ENCODE peak calls at places on chromosomes 2 and 18, in ten cellular contexts. C is pancreas, E is Panc1, Z is heart right ventricle, L is thoracic aorta, J is fibroblast of lung, P is colonic mucosa, D is uterus, I is lung, A is Peyer's patch. U is an unnamed sample. For H3K27me3, the result is how much of the 10 kb centered on the place peaks cover.

GRCh38 chr18:63344263-63344662 is 22.7 kb downstream of the KDSR start:
- DNase-seq in C (no peak), I (no peak), Z (no peak), A (no peak), D (no peak), L (no peak), P (no peak), J (no peak), E (no peak), U (no peak)

GRCh38 chr2:156580501-156580900 is 144.3 kb downstream of the GPD2 start:
- DNase-seq in C (no peak), D (no peak), Z (no peak), L (no peak), J (no peak), P (no peak), A (no peak), E (no peak), I (no peak), U (no peak)

GRCh38 chr2:236375973-236376476 is 111.8 kb upstream of the ASB18 start:
- DNase-seq in P (no peak), C (no peak), D (no peak), J (no peak), Z (no peak), A (no peak), L (no peak), E (no peak), I (no peak), U (no peak)

GRCh38 chr18:8052237-8052701 is 485.2 kb downstream of the PTPRM start:
- DNase-seq in L (no peak), C (no peak), P (no peak), E (no peak), Z (no peak), I (no peak), J (peak), A (no peak), D (no peak), U (no peak)

GRCh38 chr18:44834867-44835469 is 154.3 kb downstream of the SETBP1 start:
- DNase-seq in I (no peak), J (no peak), A (no peak), P (no peak), E (no peak), D (no peak), Z (no peak), L (no peak), C (no peak), U (no peak)

GRCh38 chr2:3254438-3254941 is 123.1 kb downstream of the EIPR1 start:
- DNase-seq in I (no peak), D (no peak), P (no peak), C (no peak), E (no peak), A (no peak), J (no peak), L (no peak), Z (no peak), U (no peak)

GRCh38 chr2:231221761-231222160 is 23.3 kb downstream of the ARMC9 start:
- DNase-seq in L (no peak), E (no peak), J (no peak), Z (no peak), I (no peak), C (no peak), A (no peak), P (no peak), D (no peak), U (no peak)

GRCh38 chr2:62197609-62198236 is 1.8 kb downstream of the B3GNT2 start:
- DNase-seq in L (no peak), E (no peak), D (peak), C (peak), J (no peak), I (peak), A (peak), Z (peak), P (peak), U (no peak)

GRCh38 chr2:172261292-172261691 is 158.6 kb upstream of the DLX2 start:
- DNase-seq in A (no peak), E (no peak), C (no peak), P (no peak), L (no peak), J (peak), D (no peak), Z (no peak), I (no peak), U (no peak)

GRCh38 chr2:12397861-12398260 is 318.9 kb upstream of the TRIB2 start:
- DNase-seq in A (no peak), P (no peak), L (no peak), C (no peak), Z (peak), I (no peak), D (no peak), E (no peak), J (no peak), U (no peak)

DNA sequence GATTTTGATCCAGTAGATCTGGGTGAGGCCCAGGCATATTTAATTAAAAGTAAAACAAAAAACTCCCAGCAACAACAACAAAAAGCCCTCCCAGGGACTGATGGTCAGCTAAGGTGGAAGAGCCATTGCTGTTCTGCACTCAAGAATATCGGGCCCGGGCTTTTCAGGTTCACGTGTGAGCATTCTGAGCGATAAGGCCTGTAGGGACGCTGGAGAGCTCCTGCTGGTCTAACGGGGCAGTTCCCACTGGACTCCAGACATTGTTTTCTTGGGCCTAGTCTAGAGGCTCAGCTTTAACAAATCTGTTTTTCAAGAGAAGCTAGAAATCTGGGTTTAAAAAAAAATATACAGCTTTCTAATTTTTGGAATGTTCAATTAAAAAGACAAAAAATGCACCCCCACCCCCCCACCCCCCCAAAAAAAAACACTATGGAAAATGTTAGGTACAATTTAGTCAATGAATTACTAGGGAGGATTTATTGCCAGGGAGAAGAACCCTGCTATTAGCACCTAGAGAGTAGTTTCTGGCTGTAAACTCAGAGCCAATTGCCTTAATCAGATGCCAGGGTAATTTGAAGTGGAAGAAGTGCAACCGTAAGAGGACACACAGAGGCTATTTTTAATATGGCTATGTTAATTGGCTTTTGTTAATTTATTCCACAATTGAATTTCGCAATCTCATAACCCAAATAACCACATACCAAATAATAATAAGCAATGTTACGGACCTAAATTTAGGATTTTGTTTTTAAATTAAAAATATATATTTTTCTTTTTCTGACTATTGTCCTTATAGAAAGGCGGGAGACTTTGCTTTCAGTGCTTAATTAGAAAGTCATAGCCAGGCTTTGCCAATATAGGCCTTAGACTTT is 78.9 kb downstream of the MAP4K4 start:
- DNase-seq in P (no peak), I (no peak), A (no peak), L (no peak), Z (no peak), J (no peak), E (no peak), C (no peak), D (no peak), U (no peak)
- TF ChIP-seq CTCF in P (no peak), I (no peak), A (no peak), L (no peak), Z (peak), J (peak), E (peak), C (no peak), D (no peak), U (peak)

GRCh38 chr2:65278450-65279030 is 50.9 kb downstream of the ACTR2 start:
- DNase-seq in A (no peak), I (no peak), D (no peak), P (no peak), E (no peak), J (peak), L (no peak), Z (no peak), C (no peak), U (no peak)

GRCh38 chr2:65282492-65283053 is 54.9 kb downstream of the ACTR2 start:
- DNase-seq in P (no peak), Z (no peak), J (no peak), A (no peak), L (no peak), D (no peak), E (no peak), I (no peak), C (no peak), U (no peak)

GRCh38 chr2:65279756-65280155 is 52.1 kb downstream of the ACTR2 start:
- DNase-seq in I (no peak), C (no peak), D (no peak), L (no peak), E (no peak), A (no peak), J (no peak), P (no peak), Z (no peak), U (no peak)

GRCh38 chr2:65277791-65278449 is 50.3 kb downstream of the ACTR2 start:
- DNase-seq in J (peak), L (no peak), E (no peak), I (peak), C (no peak), D (no peak), Z (no peak), A (no peak), P (no peak), U (no peak)

GRCh38 chr2:65281626-65282351 is 54.2 kb downstream of the ACTR2 start:
- DNase-seq in Z (no peak), A (no peak), C (no peak), J (peak), I (no peak), L (no peak), E (no peak), D (peak), P (no peak), U (no peak)
- H3K4me3 ChIP-seq in Z (no peak), A (no peak), C (no peak), J (no peak), I (no peak), L (no peak), E (no peak), D (no peak), P (no peak), U (no peak)

GRCh38 chr2:70967189-70967588 is 11.2 kb upstream of the ANKRD53 start:
- DNase-seq in P (no peak), E (no peak), L (no peak), Z (no peak), I (peak), D (no peak), C (no peak), A (peak), J (no peak), U (no peak)

GRCh38 chr2:70964596-70965386 is 13.6 kb upstream of the ANKRD53 start:
- DNase-seq in J (peak), D (peak), E (no peak), Z (peak), L (no peak), A (peak), P (peak), C (peak), I (peak), U (peak)

GRCh38 chr2:70964133-70964532 is 14.3 kb upstream of the ANKRD53 start:
- DNase-seq in E (no peak), C (no peak), A (no peak), L (no peak), D (no peak), J (no peak), P (peak), I (no peak), Z (no peak), U (no peak)

GRCh38 chr2:70965506-70965905 is 12.9 kb upstream of the ANKRD53 start:
- DNase-seq in J (no peak), E (no peak), L (no peak), D (peak), I (peak), C (no peak), A (peak), Z (no peak), P (peak), U (no peak)

DNA sequence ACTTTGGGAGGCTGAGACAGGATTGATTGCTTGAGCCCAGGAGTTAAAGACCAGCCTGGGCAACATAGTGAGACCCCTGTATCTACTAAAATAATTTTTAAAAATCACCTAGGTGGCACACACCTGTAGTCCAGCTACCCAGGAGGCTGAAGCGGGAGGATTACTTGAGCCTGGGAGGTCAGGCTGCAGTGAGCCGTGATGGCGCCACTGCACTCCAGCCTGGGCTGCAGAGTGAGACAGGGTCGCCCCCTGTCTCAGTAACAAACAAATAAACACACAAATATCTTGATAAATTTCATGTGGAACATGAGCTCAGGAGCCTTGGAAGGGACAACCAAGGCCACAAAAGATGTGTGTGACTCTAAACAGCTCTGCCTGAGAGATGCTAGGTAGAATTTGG is 11.7 kb upstream of the ANKRD53 start:
- DNase-seq in J (no peak), E (no peak), D (no peak), C (no peak), P (no peak), Z (no peak), L (no peak), I (peak), A (peak), U (no peak)
- H3K27me3 ChIP-seq in J (under half), E (under half), D (under half), C (under half), P (under half), Z (under half), L (under half), I (under half), A (under half), U (under half)

GRCh38 chr2:130376433-130377293 is 20.8 kb downstream of the PTPN18 start:
- DNase-seq in P (no peak), J (no peak), D (no peak), I (no peak), Z (no peak), A (no peak), C (no peak), L (no peak), E (no peak), U (no peak)
- TF ChIP-seq CTCF in P (no peak), J (peak), D (no peak), I (no peak), Z (peak), A (peak), C (no peak), L (no peak), E (no peak), U (peak)

GRCh38 chr2:121638333-121638732 is 10.9 kb downstream of the CLASP1 start:
- DNase-seq in E (no peak), A (no peak), D (no peak), Z (no peak), C (no peak), P (no peak), L (no peak), J (no peak), I (no peak), U (no peak)
- H3K4me3 ChIP-seq in E (no peak), A (no peak), D (no peak), Z (no peak), C (no peak), P (no peak), L (no peak), J (no peak), I (no peak), U (no peak)

GRCh38 chr2:45010706-45011036 is 1.4 kb upstream of the SIX2 start:
- DNase-seq in P (no peak), J (no peak), L (no peak), A (no peak), E (no peak), Z (no peak), C (no peak), D (no peak), I (no peak), U (no peak)
- H3K27me3 ChIP-seq in P (half or more), J (half or more), L (under half), A (under half), E (under half), Z (half or more), C (under half), D (under half), I (under half), U (half or more)

U was measured in AG04450.